ENCODE peak calls at places on chromosome 1, in seven cellular contexts. S, Q, I, R, M, N and D are unnamed samples.

GRCh38 chr1:11857164-11857853 is 1.4 kb downstream of the NPPB start:
- DNase-seq in I (no peak), N (no peak), M (no peak), Q (no peak), S (no peak), R (no peak), D (no peak)

GRCh38 chr1:83559531-83559930 is 439.4 kb downstream of the TTLL7 start:
- DNase-seq in N (no peak), R (no peak), M (no peak), Q (no peak), S (no peak), I (no peak), D (no peak)

GRCh38 chr1:180800945-180801344 is 111.8 kb upstream of the KIAA1614 start:
- DNase-seq in S (no peak), Q (no peak), M (no peak), N (no peak), R (no peak), I (peak; percentile 90), D (no peak)

GRCh38 chr1:31707711-31708110 is 3.9 kb upstream of the COL16A1 start:
- DNase-seq in M (no peak), N (no peak), I (no peak), R (no peak), Q (no peak), S (peak; percentile 30), D (no peak)

GRCh38 chr1:203544485-203544884 is 50.5 kb downstream of the OPTC start:
- DNase-seq in S (no peak), N (no peak), R (no peak), M (no peak), Q (no peak), I (no peak), D (no peak)

GRCh38 chr1:230863449-230863848 is 4.9 kb downstream of the C1orf198 start:
- DNase-seq in N (peak; percentile 26), R (no peak), M (no peak), Q (no peak), I (no peak), S (no peak), D (no peak)

GRCh38 chr1:240193699-240194098 is 102.0 kb downstream of the FMN2 start:
- DNase-seq in N (no peak), M (no peak), Q (no peak), R (no peak), I (no peak), S (no peak), D (no peak)

GRCh38 chr1:57024855-57025254 is 59.0 kb upstream of the C8B start:
- DNase-seq in M (no peak), N (no peak), Q (no peak), S (no peak), R (no peak), I (no peak), D (no peak)

GRCh38 chr1:47621483-47621882 is 183.6 kb downstream of the FOXD2 start:
- DNase-seq in I (no peak), M (no peak), Q (no peak), S (peak; percentile 6), R (no peak), N (no peak), D (no peak)

GRCh38 chr1:48697066-48697707 is 79.5 kb downstream of the BEND5 start:
- DNase-seq in Q (peak; percentile 32), N (peak; percentile 64), M (peak; percentile 47), I (peak; percentile 30), R (no peak), S (peak; percentile 32), D (peak; percentile 22)

GRCh38 chr1:3598051-3598471 is 13.2 kb downstream of the MEGF6 start:
- DNase-seq in I (no peak), Q (no peak), S (peak; percentile 66), R (no peak), N (peak; percentile 38), M (no peak), D (no peak)

GRCh38 chr1:22500476-22500875 is 48.8 kb downstream of the ZBTB40 start:
- DNase-seq in I (peak; percentile 52), R (no peak), M (no peak), S (no peak), N (peak; percentile 79), Q (no peak), D (no peak)

GRCh38 chr1:19620786-19621185 is 23.3 kb upstream of the NBL1 start:
- DNase-seq in N (no peak), R (no peak), M (no peak), I (no peak), Q (no peak), S (no peak), D (no peak)

GRCh38 chr1:11138952-11139351 is 39.3 kb upstream of the EXOSC10 start:
- DNase-seq in N (no peak), S (no peak), M (no peak), I (no peak), Q (no peak), R (no peak), D (no peak)

GRCh38 chr1:20792177-20792576 is 5.1 kb upstream of the HP1BP3 start:
- DNase-seq in I (no peak), N (no peak), R (peak; percentile 21), S (no peak), M (no peak), Q (no peak), D (no peak)

GRCh38 chr1:112044745-112045144 is 55.3 kb upstream of the KCND3 start:
- DNase-seq in M (no peak), Q (no peak), R (no peak), S (no peak), I (no peak), N (peak; percentile 23), D (no peak)

GRCh38 chr1:41461790-41462679 is 22.4 kb downstream of the EDN2 start:
- DNase-seq in I (no peak), M (no peak), N (no peak), R (no peak), S (no peak), Q (no peak), D (no peak)

GRCh38 chr1:247172956-247173355 is 1.1 kb upstream of the ZNF124 start:
- DNase-seq in N (no peak), I (no peak), R (no peak), Q (no peak), M (no peak), S (no peak), D (no peak)

GRCh38 chr1:229139320-229139719 is 131.6 kb upstream of the RAB4A start:
- DNase-seq in S (no peak), I (peak; percentile 26), M (no peak), Q (no peak), N (no peak), R (no peak), D (no peak)

GRCh38 chr1:235913311-235913710 is 46.6 kb upstream of the LYST start:
- DNase-seq in M (no peak), S (no peak), Q (no peak), I (no peak), R (no peak), N (no peak), D (no peak)

GRCh38 chr1:234538062-234538731 is 59.2 kb upstream of the TARBP1 start:
- DNase-seq in Q (no peak), R (no peak), S (no peak), I (no peak), M (no peak), N (no peak), D (no peak)

GRCh38 chr1:46183119-46183842 is 7.0 kb upstream of the P3R3URF start:
- DNase-seq in N (peak; percentile 53), S (peak; percentile 80), M (no peak), R (peak; percentile 91), I (peak; percentile 81), Q (no peak), D (no peak)

GRCh38 chr1:46455951-46456350 is 33.7 kb upstream of the DMBX1 start:
- DNase-seq in Q (no peak), R (no peak), N (no peak), S (no peak), M (no peak), I (no peak), D (no peak)

GRCh38 chr1:182952677-182953444 is at the start of gene SHCBP1L:
- DNase-seq in M (no peak), N (no peak), I (no peak), R (no peak), Q (no peak), S (no peak), D (no peak)

GRCh38 chr1:226370144-226370923 is 37.6 kb downstream of the PARP1 start:
- DNase-seq in S (no peak), M (no peak), I (no peak), N (no peak), R (no peak), Q (no peak), D (no peak)

GRCh38 chr1:112515311-112516009 is 6.7 kb downstream of the WNT2B start:
- DNase-seq in N (peak; percentile 49), Q (no peak), R (peak; percentile 46), M (no peak), I (no peak), S (no peak), D (no peak)

GRCh38 chr1:15146142-15146541 is 7.4 kb upstream of the TMEM51 start:
- DNase-seq in I (no peak), S (no peak), Q (no peak), M (no peak), N (no peak), R (no peak), D (no peak)

GRCh38 chr1:192604979-192605620 is 29.5 kb downstream of the RGS1 start:
- DNase-seq in R (no peak), S (no peak), N (no peak), Q (no peak), M (no peak), I (no peak), D (no peak)

GRCh38 chr1:245797592-245798366 is 643.0 kb downstream of the KIF26B start:
- DNase-seq in M (no peak), R (no peak), I (no peak), N (peak; percentile 31), Q (no peak), S (no peak), D (no peak)

GRCh38 chr1:68495532-68495931 is 1.4 kb downstream of the DEPDC1 start:
- DNase-seq in R (no peak), M (no peak), N (no peak), Q (no peak), I (no peak), S (no peak), D (no peak)

GRCh38 chr1:60679524-60679923 is 402.8 kb upstream of the NFIA start:
- DNase-seq in R (no peak), Q (no peak), I (no peak), N (no peak), S (no peak), M (no peak), D (no peak)

GRCh38 chr1:157580828-157581210 is 17.1 kb downstream of the FCRL4 start:
- DNase-seq in R (no peak), S (no peak), I (no peak), M (no peak), N (no peak), Q (no peak), D (no peak)

GRCh38 chr1:153431002-153431401 is 14.7 kb downstream of the S100A7A start:
- DNase-seq in M (no peak), S (no peak), N (no peak), I (no peak), R (no peak), Q (no peak), D (no peak)

GRCh38 chr1:227416156-227416865 is 98.0 kb upstream of the CDC42BPA start:
- DNase-seq in R (no peak), I (no peak), M (no peak), S (no peak), N (no peak), Q (no peak), D (no peak)

GRCh38 chr1:235808226-235808625 is 58.5 kb downstream of the LYST start:
- DNase-seq in M (no peak), Q (no peak), N (no peak), S (no peak), R (no peak), I (no peak), D (no peak)